ENCODE peak calls at places on chromosomes 6 and 20, in nine cellular contexts. B is H9; Z is ACHN; H is heart left ventricle; U is PC-9; V is activated T-cell treated with anti-CD3 and anti-CD28 coated beads for 24 hours; I is SW 1271; S is CD8-positive, alpha-beta memory T cell; R is B cell. N is an unnamed sample.

GRCh38 chr6:148513145-148514071 is 170.8 kb downstream of the SASH1 start:
- DNase-seq in R (no peak), Z (no peak), U (no peak), H (peak), S (no peak), I (no peak), V (no peak), B (no peak), N (no peak)

GRCh38 chr6:126625019-126625418 is 285.1 kb downstream of the CENPW start:
- DNase-seq in S (no peak), R (no peak), U (peak), B (no peak), V (no peak), H (no peak), Z (peak), I (no peak), N (peak)

GRCh38 chr6:159761135-159761872 is 541 bp upstream of the ACAT2 start:
- DNase-seq in H (peak), S (no peak), Z (peak), I (peak), R (no peak), V (peak), U (peak), B (peak), N (peak)

GRCh38 chr6:149289192-149289741 is 28.2 kb upstream of the TAB2 start:
- DNase-seq in I (no peak), U (no peak), B (no peak), S (no peak), Z (no peak), V (no peak), H (no peak), R (no peak), N (peak)

GRCh38 chr6:10406556-10406955 is 8.3 kb downstream of the TFAP2A start:
- DNase-seq in B (no peak), S (no peak), R (no peak), Z (no peak), V (no peak), I (no peak), U (no peak), H (no peak), N (no peak)

GRCh38 chr6:143941852-143942627 is 66.0 kb downstream of the PLAGL1 start:
- DNase-seq in S (peak), B (peak), Z (peak), I (peak), H (no peak), V (peak), U (peak), R (peak), N (peak)

GRCh38 chr6:18390476-18390875 is 3.3 kb downstream of the RNF144B start:
- DNase-seq in H (no peak), V (no peak), U (no peak), S (no peak), R (no peak), B (no peak), Z (no peak), I (no peak), N (no peak)

GRCh38 chr20:63059684-63060056 is 52.9 kb upstream of the BHLHE23 start:
- DNase-seq in R (no peak), U (no peak), V (no peak), S (no peak), B (peak), H (peak), I (no peak), Z (no peak), N (no peak)

GRCh38 chr6:166555066-166555465 is 31.4 kb downstream of the RAMACL start:
- DNase-seq in H (no peak), Z (no peak), R (no peak), U (no peak), S (no peak), V (no peak), B (no peak), I (no peak), N (no peak)

GRCh38 chr20:38723069-38723981 is 961 bp upstream of the SLC32A1 start:
- DNase-seq in I (no peak), R (peak), H (no peak), U (no peak), S (no peak), V (no peak), Z (no peak), B (peak), N (no peak)

GRCh38 chr6:166825553-166826145 is 130.7 kb downstream of the RNASET2 start:
- DNase-seq in S (no peak), R (no peak), Z (no peak), I (no peak), U (peak), V (no peak), B (no peak), H (no peak), N (no peak)

GRCh38 chr6:15522026-15522425 is 140.8 kb downstream of the DTNBP1 start:
- DNase-seq in B (peak), Z (no peak), U (no peak), S (no peak), I (no peak), H (no peak), R (no peak), V (no peak), N (no peak)

GRCh38 chr20:53901064-53901463 is 169.3 kb downstream of the BCAS1 start:
- DNase-seq in H (no peak), V (no peak), I (peak), R (no peak), U (no peak), Z (peak), S (no peak), B (no peak), N (no peak)

GRCh38 chr6:291697-292505 is at the start of gene DUSP22:
- DNase-seq in I (no peak), Z (peak), H (peak), V (peak), S (peak), R (peak), U (peak), B (peak), N (peak)

GRCh38 chr6:44542401-44543116 is 155.1 kb downstream of the CDC5L start:
- DNase-seq in U (no peak), B (peak), I (no peak), V (no peak), H (no peak), R (no peak), Z (no peak), S (no peak), N (no peak)

GRCh38 chr20:35871311-35871771 is 83.0 kb downstream of the SCAND1 start:
- DNase-seq in R (no peak), V (no peak), S (no peak), I (peak), B (no peak), H (no peak), U (peak), Z (peak), N (no peak)

GRCh38 chr20:48843125-48843806 is 15.5 kb upstream of the PREX1 start:
- DNase-seq in I (no peak), R (no peak), V (no peak), S (no peak), U (no peak), H (no peak), B (no peak), Z (peak), N (no peak)

GRCh38 chr20:10430704-10431103 is 3.3 kb downstream of the MKKS start:
- DNase-seq in B (no peak), V (no peak), S (no peak), Z (no peak), R (no peak), U (no peak), I (no peak), H (no peak), N (no peak)

GRCh38 chr6:166862287-166862977 is 93.9 kb downstream of the RNASET2 start:
- DNase-seq in S (peak), U (no peak), B (peak), Z (no peak), R (peak), V (peak), I (no peak), H (peak), N (peak)

GRCh38 chr6:132964868-132965382 is 150.6 kb downstream of the RPS12 start:
- DNase-seq in V (no peak), I (no peak), U (no peak), S (no peak), Z (no peak), R (no peak), H (no peak), B (no peak), N (no peak)

GRCh38 chr6:133546098-133546497 is 304.9 kb downstream of the EYA4 start:
- DNase-seq in R (no peak), Z (no peak), V (no peak), I (no peak), S (no peak), H (no peak), U (no peak), B (no peak), N (no peak)

GRCh38 chr20:37914672-37915433 is 11.9 kb downstream of the VSTM2L start:
- DNase-seq in Z (no peak), S (peak), V (no peak), U (no peak), B (peak), H (no peak), I (no peak), R (peak), N (no peak)

GRCh38 chr20:63441777-63442493 is 30.5 kb downstream of the KCNQ2 start:
- DNase-seq in R (peak), I (no peak), V (peak), U (peak), B (peak), H (no peak), S (peak), Z (peak), N (no peak)

GRCh38 chr20:32484221-32485125 is 100.7 kb downstream of the NOL4L start:
- DNase-seq in Z (peak), B (peak), U (peak), R (peak), S (peak), I (peak), H (no peak), V (no peak), N (peak)